ENCODE peak calls at places on chromosome 13, in five cellular contexts. N is endodermal cell, X is lower lobe of right lung, E is psoas muscle, J is transverse colon. G is an unnamed sample.

GRCh38 chr13:113843063-113843654 is 20.7 kb downstream of the GAS6 start:
- DNase-seq in N (no peak), X (peak), E (no peak), J (no peak), G (no peak)

GRCh38 chr13:78981913-78982312 is 323.0 kb upstream of the OBI1 start:
- DNase-seq in N (no peak), X (no peak), E (no peak), J (no peak), G (no peak)

GRCh38 chr13:32840840-32841713 is 175.1 kb upstream of the KL start:
- DNase-seq in N (peak), X (no peak), E (no peak), J (no peak), G (no peak)

GRCh38 chr13:80342541-80343371 is 1.8 kb upstream of the SPRY2 start:
- DNase-seq in N (peak), X (peak), E (peak), J (peak), G (peak)

GRCh38 chr13:80338781-80339577 is 1.9 kb downstream of the SPRY2 start:
- DNase-seq in N (peak), X (peak), E (peak), J (peak), G (peak)

GRCh38 chr13:33728271-33729037 is 89.5 kb upstream of the RFC3 start:
- DNase-seq in N (no peak), X (no peak), E (peak), J (peak), G (peak)

GRCh38 chr13:92823059-92823458 is 403.5 kb upstream of the GPC6 start:
- DNase-seq in N (no peak), X (no peak), E (no peak), J (no peak), G (no peak)

GRCh38 chr13:46165485-46166220 is 16.3 kb downstream of the LCP1 start:
- DNase-seq in N (no peak), X (no peak), E (no peak), J (no peak), G (no peak)

GRCh38 chr13:99087954-99088491 is 110.2 kb upstream of the DOCK9 start:
- DNase-seq in N (peak), X (no peak), E (no peak), J (peak), G (no peak)

GRCh38 chr13:112894423-112894672 is 74.7 kb upstream of the MCF2L start:
- DNase-seq in N (no peak), X (no peak), E (no peak), J (no peak), G (no peak)

GRCh38 chr13:58855283-58855682 is 1223.7 kb downstream of the PCDH17 start:
- DNase-seq in N (no peak), X (no peak), E (no peak), J (no peak), G (no peak)

GRCh38 chr13:23510979-23511735 is 59.1 kb upstream of the TNFRSF19 start:
- DNase-seq in N (peak), X (no peak), E (no peak), J (no peak), G (no peak)

GRCh38 chr13:86660090-86660489 is 860.9 kb upstream of the SLITRK6 start:
- DNase-seq in N (no peak), X (no peak), E (no peak), J (no peak), G (no peak)

GRCh38 chr13:98476106-98476505 is 100.8 kb downstream of the STK24 start:
- DNase-seq in N (peak), X (no peak), E (no peak), J (no peak), G (no peak)

GRCh38 chr13:27419333-27419732 is 5.1 kb upstream of the GTF3A start:
- DNase-seq in N (no peak), X (no peak), E (no peak), J (no peak), G (no peak)

GRCh38 chr13:33349996-33350826 is 64.7 kb upstream of the STARD13 start:
- DNase-seq in N (peak), X (peak), E (peak), J (peak), G (peak)

GRCh38 chr13:75749407-75749806 is 113.3 kb downstream of the LMO7 start:
- DNase-seq in N (no peak), X (no peak), E (peak), J (no peak), G (no peak)
- H3K27ac ChIP-seq in N (no peak), X (no peak), E (peak), J (no peak), G (no peak)

DNA sequence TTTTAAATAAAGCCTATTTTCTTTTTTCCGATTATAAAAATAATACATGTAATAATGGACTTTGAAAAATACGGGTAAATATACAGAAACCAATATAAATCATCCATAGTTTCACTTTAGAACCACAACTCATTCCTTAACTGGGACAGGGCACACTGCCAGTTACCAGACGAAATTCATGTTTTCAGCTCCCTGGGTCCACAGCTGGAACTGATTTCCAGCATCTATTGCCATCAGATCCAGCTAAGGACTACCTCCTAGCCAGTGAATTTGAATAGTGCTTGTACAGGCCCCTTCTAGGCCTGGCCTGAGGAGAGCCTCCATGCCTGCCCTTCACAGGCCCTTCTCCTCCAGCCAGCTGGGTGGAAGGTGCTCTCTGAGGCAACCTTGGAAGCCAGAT is 30.1 kb upstream of the ATP12A start:
- DNase-seq in N (no peak), X (no peak), E (no peak), J (no peak), G (no peak)
- H3K27ac ChIP-seq in N (no peak), X (no peak), E (no peak), J (peak), G (no peak)

DNA sequence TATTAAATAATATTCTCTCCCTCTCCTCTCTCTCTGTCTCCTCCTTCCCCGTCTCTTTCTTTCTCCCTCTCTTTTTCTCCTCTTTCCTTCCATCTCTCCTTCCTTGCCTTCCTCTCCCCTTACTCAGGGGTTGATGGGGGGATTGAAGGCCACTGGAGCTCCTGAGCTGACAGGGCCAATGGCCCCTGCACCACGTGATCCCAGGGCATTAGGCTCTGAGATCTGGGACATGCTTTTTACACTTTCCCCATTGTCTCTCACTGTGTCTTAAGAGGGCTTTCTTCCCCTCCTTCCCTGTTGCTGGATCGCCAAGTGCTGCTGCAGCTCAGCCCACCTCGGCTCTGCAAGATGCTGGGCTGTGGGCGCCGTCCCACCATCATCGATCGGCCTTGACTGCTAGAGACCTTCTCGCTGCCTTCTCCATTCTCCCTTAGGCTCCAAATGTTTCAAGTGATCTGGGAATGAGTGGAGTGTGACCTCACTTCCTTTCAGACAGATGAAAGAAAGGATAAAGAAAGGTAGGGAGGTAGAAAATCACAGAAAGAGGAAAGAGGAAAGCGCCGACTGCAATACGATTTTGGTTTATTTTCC is 42.2 kb downstream of the COL4A1 start:
- DNase-seq in N (peak), X (no peak), E (no peak), J (no peak), G (no peak)
- H3K27ac ChIP-seq in N (no peak), X (peak), E (peak), J (peak), G (no peak)

DNA sequence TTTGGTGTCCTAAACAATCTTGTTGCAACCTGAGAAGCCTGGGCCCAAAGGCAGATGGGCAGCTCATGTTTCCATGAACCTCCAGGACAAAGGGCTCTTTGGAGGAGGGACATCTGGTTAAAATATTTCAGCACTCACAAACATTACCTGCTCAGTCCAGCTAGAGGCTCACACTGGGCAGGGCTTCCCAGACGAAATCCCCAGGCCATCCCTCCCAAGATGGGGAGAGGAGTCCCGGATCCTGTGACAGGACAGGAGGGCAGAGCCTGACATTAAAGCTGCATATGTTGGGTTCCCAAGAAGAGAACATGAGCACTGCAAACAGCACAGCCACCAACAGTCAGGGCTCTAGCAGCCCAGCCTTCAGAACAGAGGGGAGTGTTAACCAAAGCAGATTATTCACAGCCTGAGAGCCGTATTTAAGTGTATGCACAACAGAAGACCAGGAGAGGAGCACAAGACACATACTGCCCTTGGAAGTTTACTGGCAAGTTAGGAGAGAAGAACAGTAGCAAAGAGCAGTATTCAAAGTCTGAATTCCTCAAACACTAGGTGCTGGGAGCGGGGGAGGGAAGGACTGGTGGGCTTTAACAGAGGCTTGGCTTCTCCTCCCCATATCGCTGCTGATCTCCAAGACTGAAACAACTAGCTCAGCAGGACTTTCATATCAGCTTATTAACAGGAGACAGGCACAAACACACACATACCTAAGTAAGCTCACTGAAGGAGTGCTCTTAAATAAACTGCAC is 12.4 kb downstream of the ATP7B start:
- DNase-seq in N (peak), X (no peak), E (no peak), J (no peak), G (no peak)
- H3K27ac ChIP-seq in N (no peak), X (no peak), E (no peak), J (no peak), G (peak)

GRCh38 chr13:82657471-82657870 is 1224.8 kb downstream of the SLITRK1 start:
- DNase-seq in N (no peak), X (no peak), E (no peak), J (no peak), G (no peak)

GRCh38 chr13:82655518-82655855 is 1226.8 kb downstream of the SLITRK1 start:
- DNase-seq in N (no peak), X (no peak), E (no peak), J (no peak), G (no peak)

GRCh38 chr13:82654143-82654542 is 1228.1 kb downstream of the SLITRK1 start:
- DNase-seq in N (no peak), X (no peak), E (no peak), J (no peak), G (no peak)

GRCh38 chr13:82654851-82655517 is 1227.3 kb downstream of the SLITRK1 start:
- DNase-seq in N (no peak), X (peak), E (peak), J (peak), G (no peak)
- H3K27ac ChIP-seq in N (no peak), X (no peak), E (no peak), J (no peak), G (no peak)